ENCODE peak calls at places on chromosomes 2 and 18, in ten cellular contexts. One of them, this sample, is unnamed.

GRCh38 chr18:44452346-44452745 is 228.3 kb upstream of the SETBP1 start:
- DNase-seq in astrocyte of the spinal cord: peak
- DNase-seq in H4: no peak
- DNase-seq in HCT116: no peak
- DNase-seq in hippocampal formation: no peak
- DNase-seq in stimulated activated CD4-positive, alpha-beta T cell treated with anti-CD3 and anti-CD28 coated beads, Interleukin-12 subunit alpha, Interleukin-12 subunit beta, amount 100 ng/mL, for 4 hours: no peak
- DNase-seq in NCI-H82: no peak
- DNase-seq in mammary epithelial cell: no peak
- DNase-seq in GM13977: no peak
- DNase-seq in progenitor cell of endocrine pancreas: no peak
- DNase-seq in this sample: no peak

GRCh38 chr2:88131201-88131998 is 3.5 kb upstream of the FABP1 start:
- DNase-seq in astrocyte of the spinal cord: no peak
- DNase-seq in H4: no peak
- DNase-seq in HCT116: no peak
- DNase-seq in hippocampal formation: no peak
- DNase-seq in stimulated activated CD4-positive, alpha-beta T cell treated with anti-CD3 and anti-CD28 coated beads, Interleukin-12 subunit alpha, Interleukin-12 subunit beta, amount 100 ng/mL, for 4 hours: no peak
- DNase-seq in NCI-H82: no peak
- DNase-seq in mammary epithelial cell: no peak
- DNase-seq in GM13977: no peak
- DNase-seq in progenitor cell of endocrine pancreas: no peak
- DNase-seq in this sample: no peak

GRCh38 chr2:10533811-10534321 is 85.7 kb upstream of the ODC1 start:
- DNase-seq in astrocyte of the spinal cord: peak
- DNase-seq in H4: peak
- DNase-seq in HCT116: no peak
- DNase-seq in hippocampal formation: no peak
- DNase-seq in stimulated activated CD4-positive, alpha-beta T cell treated with anti-CD3 and anti-CD28 coated beads, Interleukin-12 subunit alpha, Interleukin-12 subunit beta, amount 100 ng/mL, for 4 hours: no peak
- DNase-seq in NCI-H82: no peak
- DNase-seq in mammary epithelial cell: no peak
- DNase-seq in GM13977: no peak
- DNase-seq in progenitor cell of endocrine pancreas: no peak
- DNase-seq in this sample: no peak

GRCh38 chr2:196066794-196067382 is 1.7 kb downstream of the DNAH7 start:
- DNase-seq in astrocyte of the spinal cord: peak
- DNase-seq in H4: no peak
- DNase-seq in HCT116: peak
- DNase-seq in hippocampal formation: no peak
- DNase-seq in stimulated activated CD4-positive, alpha-beta T cell treated with anti-CD3 and anti-CD28 coated beads, Interleukin-12 subunit alpha, Interleukin-12 subunit beta, amount 100 ng/mL, for 4 hours: no peak
- DNase-seq in NCI-H82: peak
- DNase-seq in mammary epithelial cell: no peak
- DNase-seq in GM13977: peak
- DNase-seq in progenitor cell of endocrine pancreas: no peak
- DNase-seq in this sample: peak

GRCh38 chr2:96537066-96537733 is 648 bp downstream of the ARID5A start:
- DNase-seq in astrocyte of the spinal cord: peak
- DNase-seq in H4: peak
- DNase-seq in HCT116: no peak
- DNase-seq in hippocampal formation: no peak
- DNase-seq in stimulated activated CD4-positive, alpha-beta T cell treated with anti-CD3 and anti-CD28 coated beads, Interleukin-12 subunit alpha, Interleukin-12 subunit beta, amount 100 ng/mL, for 4 hours: peak
- DNase-seq in NCI-H82: peak
- DNase-seq in mammary epithelial cell: peak
- DNase-seq in GM13977: peak
- DNase-seq in progenitor cell of endocrine pancreas: no peak
- DNase-seq in this sample: peak

GRCh38 chr18:31241425-31241824 is 76.5 kb upstream of the DSG1 start:
- DNase-seq in astrocyte of the spinal cord: no peak
- DNase-seq in H4: no peak
- DNase-seq in HCT116: no peak
- DNase-seq in hippocampal formation: no peak
- DNase-seq in stimulated activated CD4-positive, alpha-beta T cell treated with anti-CD3 and anti-CD28 coated beads, Interleukin-12 subunit alpha, Interleukin-12 subunit beta, amount 100 ng/mL, for 4 hours: no peak
- DNase-seq in NCI-H82: no peak
- DNase-seq in mammary epithelial cell: peak
- DNase-seq in GM13977: no peak
- DNase-seq in progenitor cell of endocrine pancreas: no peak
- DNase-seq in this sample: no peak

GRCh38 chr2:36357506-36358316 is 2.1 kb downstream of the CRIM1 start:
- DNase-seq in astrocyte of the spinal cord: peak
- DNase-seq in H4: peak
- DNase-seq in HCT116: peak
- DNase-seq in hippocampal formation: peak
- DNase-seq in stimulated activated CD4-positive, alpha-beta T cell treated with anti-CD3 and anti-CD28 coated beads, Interleukin-12 subunit alpha, Interleukin-12 subunit beta, amount 100 ng/mL, for 4 hours: peak
- DNase-seq in NCI-H82: peak
- DNase-seq in mammary epithelial cell: peak
- DNase-seq in GM13977: peak
- DNase-seq in progenitor cell of endocrine pancreas: no peak
- DNase-seq in this sample: peak

GRCh38 chr2:121475811-121476571 is 54.7 kb upstream of the RNU4ATAC start:
- DNase-seq in astrocyte of the spinal cord: no peak
- DNase-seq in H4: no peak
- DNase-seq in HCT116: no peak
- DNase-seq in hippocampal formation: no peak
- DNase-seq in stimulated activated CD4-positive, alpha-beta T cell treated with anti-CD3 and anti-CD28 coated beads, Interleukin-12 subunit alpha, Interleukin-12 subunit beta, amount 100 ng/mL, for 4 hours: no peak
- DNase-seq in NCI-H82: peak
- DNase-seq in mammary epithelial cell: peak
- DNase-seq in GM13977: no peak
- DNase-seq in progenitor cell of endocrine pancreas: no peak
- DNase-seq in this sample: no peak

GRCh38 chr2:85853499-85854165 is 35.2 kb downstream of the ST3GAL5 start:
- DNase-seq in astrocyte of the spinal cord: no peak
- DNase-seq in H4: no peak
- DNase-seq in HCT116: no peak
- DNase-seq in hippocampal formation: no peak
- DNase-seq in stimulated activated CD4-positive, alpha-beta T cell treated with anti-CD3 and anti-CD28 coated beads, Interleukin-12 subunit alpha, Interleukin-12 subunit beta, amount 100 ng/mL, for 4 hours: no peak
- DNase-seq in NCI-H82: no peak
- DNase-seq in mammary epithelial cell: no peak
- DNase-seq in GM13977: peak
- DNase-seq in progenitor cell of endocrine pancreas: no peak
- DNase-seq in this sample: no peak

GRCh38 chr2:97868986-97869721 is 126.6 kb downstream of the TMEM131 start:
- DNase-seq in astrocyte of the spinal cord: peak
- DNase-seq in H4: peak
- DNase-seq in HCT116: peak
- DNase-seq in hippocampal formation: no peak
- DNase-seq in stimulated activated CD4-positive, alpha-beta T cell treated with anti-CD3 and anti-CD28 coated beads, Interleukin-12 subunit alpha, Interleukin-12 subunit beta, amount 100 ng/mL, for 4 hours: no peak
- DNase-seq in NCI-H82: no peak
- DNase-seq in mammary epithelial cell: peak
- DNase-seq in GM13977: no peak
- DNase-seq in progenitor cell of endocrine pancreas: no peak
- DNase-seq in this sample: peak

GRCh38 chr2:150125188-150125587 is 362.3 kb downstream of the RND3 start:
- DNase-seq in astrocyte of the spinal cord: no peak
- DNase-seq in H4: peak
- DNase-seq in HCT116: no peak
- DNase-seq in hippocampal formation: no peak
- DNase-seq in stimulated activated CD4-positive, alpha-beta T cell treated with anti-CD3 and anti-CD28 coated beads, Interleukin-12 subunit alpha, Interleukin-12 subunit beta, amount 100 ng/mL, for 4 hours: no peak
- DNase-seq in NCI-H82: no peak
- DNase-seq in mammary epithelial cell: no peak
- DNase-seq in GM13977: no peak
- DNase-seq in progenitor cell of endocrine pancreas: no peak
- DNase-seq in this sample: no peak

GRCh38 chr2:174778479-174778962 is 14.2 kb upstream of the CHRNA1 start:
- DNase-seq in astrocyte of the spinal cord: peak
- DNase-seq in H4: peak
- DNase-seq in HCT116: no peak
- DNase-seq in hippocampal formation: no peak
- DNase-seq in stimulated activated CD4-positive, alpha-beta T cell treated with anti-CD3 and anti-CD28 coated beads, Interleukin-12 subunit alpha, Interleukin-12 subunit beta, amount 100 ng/mL, for 4 hours: peak
- DNase-seq in NCI-H82: no peak
- DNase-seq in mammary epithelial cell: peak
- DNase-seq in GM13977: peak
- DNase-seq in progenitor cell of endocrine pancreas: no peak
- DNase-seq in this sample: peak

GRCh38 chr2:26442707-26443106 is 35.2 kb downstream of the OTOF start:
- DNase-seq in astrocyte of the spinal cord: no peak
- DNase-seq in H4: no peak
- DNase-seq in HCT116: no peak
- DNase-seq in hippocampal formation: no peak
- DNase-seq in stimulated activated CD4-positive, alpha-beta T cell treated with anti-CD3 and anti-CD28 coated beads, Interleukin-12 subunit alpha, Interleukin-12 subunit beta, amount 100 ng/mL, for 4 hours: no peak
- DNase-seq in NCI-H82: no peak
- DNase-seq in mammary epithelial cell: no peak
- DNase-seq in GM13977: no peak
- DNase-seq in progenitor cell of endocrine pancreas: no peak
- DNase-seq in this sample: no peak

GRCh38 chr2:217612920-217613319 is 389.9 kb downstream of the TNS1 start:
- DNase-seq in astrocyte of the spinal cord: no peak
- DNase-seq in H4: no peak
- DNase-seq in HCT116: no peak
- DNase-seq in hippocampal formation: no peak
- DNase-seq in stimulated activated CD4-positive, alpha-beta T cell treated with anti-CD3 and anti-CD28 coated beads, Interleukin-12 subunit alpha, Interleukin-12 subunit beta, amount 100 ng/mL, for 4 hours: no peak
- DNase-seq in NCI-H82: no peak
- DNase-seq in mammary epithelial cell: no peak
- DNase-seq in GM13977: no peak
- DNase-seq in progenitor cell of endocrine pancreas: no peak
- DNase-seq in this sample: no peak

GRCh38 chr2:42519624-42520023 is 25.8 kb upstream of the KCNG3 start:
- DNase-seq in astrocyte of the spinal cord: no peak
- DNase-seq in H4: no peak
- DNase-seq in HCT116: no peak
- DNase-seq in hippocampal formation: no peak
- DNase-seq in stimulated activated CD4-positive, alpha-beta T cell treated with anti-CD3 and anti-CD28 coated beads, Interleukin-12 subunit alpha, Interleukin-12 subunit beta, amount 100 ng/mL, for 4 hours: no peak
- DNase-seq in NCI-H82: no peak
- DNase-seq in mammary epithelial cell: no peak
- DNase-seq in GM13977: no peak
- DNase-seq in progenitor cell of endocrine pancreas: no peak
- DNase-seq in this sample: no peak

GRCh38 chr18:21359746-21360145 is 117.7 kb downstream of the GREB1L start:
- DNase-seq in astrocyte of the spinal cord: no peak
- DNase-seq in H4: no peak
- DNase-seq in HCT116: no peak
- DNase-seq in hippocampal formation: no peak
- DNase-seq in stimulated activated CD4-positive, alpha-beta T cell treated with anti-CD3 and anti-CD28 coated beads, Interleukin-12 subunit alpha, Interleukin-12 subunit beta, amount 100 ng/mL, for 4 hours: no peak
- DNase-seq in NCI-H82: no peak
- DNase-seq in mammary epithelial cell: no peak
- DNase-seq in GM13977: no peak
- DNase-seq in progenitor cell of endocrine pancreas: no peak
- DNase-seq in this sample: no peak

GRCh38 chr2:206028101-206028500 is 57.9 kb downstream of the INO80D start:
- DNase-seq in astrocyte of the spinal cord: no peak
- DNase-seq in H4: no peak
- DNase-seq in HCT116: no peak
- DNase-seq in hippocampal formation: no peak
- DNase-seq in stimulated activated CD4-positive, alpha-beta T cell treated with anti-CD3 and anti-CD28 coated beads, Interleukin-12 subunit alpha, Interleukin-12 subunit beta, amount 100 ng/mL, for 4 hours: no peak
- DNase-seq in NCI-H82: no peak
- DNase-seq in mammary epithelial cell: no peak
- DNase-seq in GM13977: no peak
- DNase-seq in progenitor cell of endocrine pancreas: no peak
- DNase-seq in this sample: no peak